ENCODE peak calls at places on chromosome 14, in ten cellular contexts. C is dermis microvascular lymphatic vessel endothelial cell, R is coronary artery, S is MCF 10A, F is GM04504, Q is WTC11, E is ELF-1, G is memory B cell, Y is heart right ventricle, D is DMS 273 treated with DMSO at 0.1 percent for 48 hours. Z is an unnamed sample.

GRCh38 chr14:65167072-65167645 is 64.8 kb upstream of the MAX start:
- DNase-seq in Q (no peak), C (no peak), Y (no peak), F (no peak), G (no peak), R (no peak), D (no peak), S (peak), E (no peak), Z (no peak)

GRCh38 chr14:98187302-98187701 is 1084.7 kb downstream of the BCL11B start:
- DNase-seq in Q (no peak), C (no peak), F (no peak), D (no peak), E (no peak), S (no peak), G (no peak), R (no peak), Y (no peak), Z (no peak)

GRCh38 chr14:25010471-25010870 is 39.5 kb downstream of the STXBP6 start:
- DNase-seq in F (no peak), R (no peak), Q (no peak), G (no peak), C (no peak), D (no peak), E (peak), Y (no peak), S (no peak), Z (no peak)

GRCh38 chr14:42224053-42224888 is 617.6 kb downstream of the LRFN5 start:
- DNase-seq in S (peak), Y (no peak), G (peak), C (no peak), R (no peak), F (peak), E (peak), D (peak), Q (peak), Z (no peak)

GRCh38 chr14:29752221-29752923 is 175.3 kb downstream of the PRKD1 start:
- DNase-seq in G (no peak), F (no peak), R (no peak), C (no peak), S (no peak), Y (no peak), Q (no peak), D (no peak), E (no peak), Z (no peak)

GRCh38 chr14:28681681-28682080 is 84.9 kb upstream of the FOXG1 start:
- DNase-seq in S (no peak), C (no peak), F (no peak), Q (peak), D (no peak), R (no peak), G (no peak), E (no peak), Y (no peak), Z (no peak)

GRCh38 chr14:87916886-87917275 is 76.1 kb downstream of the GALC start:
- DNase-seq in Q (no peak), R (no peak), D (no peak), G (no peak), F (no peak), E (no peak), S (no peak), Y (no peak), C (no peak), Z (no peak)

GRCh38 chr14:90692061-90692460 is 124.2 kb downstream of the TTC7B start:
- DNase-seq in F (no peak), Y (no peak), G (no peak), Q (no peak), S (no peak), E (no peak), R (no peak), D (no peak), C (no peak), Z (no peak)

GRCh38 chr14:71108398-71109114 is 201.3 kb downstream of the PCNX1 start:
- DNase-seq in C (no peak), R (no peak), S (no peak), F (no peak), D (no peak), Y (no peak), G (no peak), Q (no peak), E (no peak), Z (no peak)

GRCh38 chr14:65303185-65303901 is 109.2 kb upstream of the FUT8 start:
- DNase-seq in S (peak), F (no peak), Q (no peak), R (no peak), C (no peak), E (no peak), G (no peak), Y (no peak), D (no peak), Z (no peak)

GRCh38 chr14:68509188-68509953 is 283.5 kb downstream of the ZFP36L1 start:
- DNase-seq in S (no peak), E (no peak), F (no peak), G (no peak), Y (no peak), C (no peak), D (no peak), R (no peak), Q (no peak), Z (no peak)

GRCh38 chr14:103801459-103801858 is 45.9 kb downstream of the PPP1R13B start:
- DNase-seq in E (no peak), R (no peak), G (no peak), Q (no peak), D (no peak), C (no peak), F (peak), S (peak), Y (no peak), Z (no peak)

GRCh38 chr14:94404561-94404960 is 16.2 kb upstream of the SERPINA1 start:
- DNase-seq in S (no peak), C (no peak), R (no peak), Y (no peak), D (no peak), G (no peak), Q (no peak), F (no peak), E (no peak), Z (no peak)

GRCh38 chr14:99217556-99217955 is 54.4 kb downstream of the BCL11B start:
- DNase-seq in Y (no peak), G (no peak), R (no peak), D (no peak), E (no peak), S (no peak), F (no peak), Q (no peak), C (no peak), Z (no peak)

GRCh38 chr14:30656190-30656632 is 34.1 kb downstream of the SCFD1 start:
- DNase-seq in F (peak), C (peak), Y (no peak), E (peak), D (no peak), S (peak), G (peak), Q (peak), R (no peak), Z (peak)

GRCh38 chr14:84894254-84894653 is 635.7 kb upstream of the FLRT2 start:
- DNase-seq in E (no peak), D (no peak), S (no peak), Q (no peak), F (no peak), Y (no peak), C (no peak), R (no peak), G (no peak), Z (no peak)

Z was measured in effector memory CD8-positive, alpha-beta T cell.